ENCODE peak calls at places on chromosome 14, in four cellular contexts. One of them, this sample, is unnamed.

GRCh38 chr14:53840444-53840843 is 116.2 kb downstream of the BMP4 start:
- DNase-seq in A549: peak; percentile 72
- DNase-seq in transverse colon: no peak
- DNase-seq in ovary: no peak
- DNase-seq in this sample: peak; percentile 78

GRCh38 chr14:94383777-94384176 is 4.6 kb downstream of the SERPINA1 start:
- DNase-seq in A549: no peak
- DNase-seq in transverse colon: no peak
- DNase-seq in ovary: no peak
- DNase-seq in this sample: no peak

GRCh38 chr14:94423465-94424056 is 29.0 kb downstream of the SERPINA11 start:
- DNase-seq in A549: peak; percentile 61
- DNase-seq in transverse colon: peak; percentile 73
- DNase-seq in ovary: peak; percentile 44
- DNase-seq in this sample: no peak

GRCh38 chr14:104138098-104138890 is at the start of gene KIF26A:
- DNase-seq in ovary: peak; percentile 60
- DNase-seq in transverse colon: peak; percentile 47
- DNase-seq in A549: peak; percentile 80
- DNase-seq in this sample: no peak

GRCh38 chr14:33950320-33951182 is at the start of gene EGLN3:
- DNase-seq in A549: peak; percentile 75
- DNase-seq in transverse colon: peak; percentile 93
- DNase-seq in ovary: peak; percentile 86
- DNase-seq in this sample: peak; percentile 97

GRCh38 chr14:93579178-93579577 is 148.4 kb downstream of the UNC79 start:
- DNase-seq in ovary: no peak
- DNase-seq in transverse colon: no peak
- DNase-seq in A549: no peak
- DNase-seq in this sample: no peak

GRCh38 chr14:95353007-95353406 is 33.3 kb upstream of the CLMN start:
- DNase-seq in transverse colon: no peak
- DNase-seq in ovary: no peak
- DNase-seq in A549: no peak
- DNase-seq in this sample: no peak

GRCh38 chr14:90409209-90409730 is 12.4 kb downstream of the CALM1 start:
- DNase-seq in transverse colon: peak; percentile 39
- DNase-seq in ovary: no peak
- DNase-seq in A549: peak; percentile 26
- DNase-seq in this sample: peak; percentile 92

GRCh38 chr14:34059037-34059924 is 108.4 kb upstream of the EGLN3 start:
- DNase-seq in A549: no peak
- DNase-seq in transverse colon: no peak
- DNase-seq in ovary: no peak
- DNase-seq in this sample: peak; percentile 89

GRCh38 chr14:55973285-55973800 is 144.9 kb upstream of the PELI2 start:
- DNase-seq in A549: no peak
- DNase-seq in transverse colon: no peak
- DNase-seq in ovary: no peak
- DNase-seq in this sample: no peak

GRCh38 chr14:95701846-95702221 is 12.1 kb downstream of the TCL1A start:
- DNase-seq in transverse colon: no peak
- DNase-seq in ovary: no peak
- DNase-seq in A549: no peak
- DNase-seq in this sample: peak; percentile 53

GRCh38 chr14:75514673-75515630 is 7.3 kb upstream of the BATF start:
- DNase-seq in ovary: no peak
- DNase-seq in A549: no peak
- DNase-seq in transverse colon: peak; percentile 52
- DNase-seq in this sample: peak; percentile 92

GRCh38 chr14:29905549-29905948 is 22.1 kb downstream of the PRKD1 start:
- DNase-seq in transverse colon: no peak
- DNase-seq in A549: no peak
- DNase-seq in ovary: no peak
- DNase-seq in this sample: no peak

GRCh38 chr14:39398382-39398781 is 33.9 kb downstream of the FBXO33 start:
- DNase-seq in ovary: no peak
- DNase-seq in A549: no peak
- DNase-seq in transverse colon: no peak
- DNase-seq in this sample: no peak

GRCh38 chr14:70947739-70948138 is 40.5 kb downstream of the PCNX1 start:
- DNase-seq in transverse colon: no peak
- DNase-seq in A549: no peak
- DNase-seq in ovary: no peak
- DNase-seq in this sample: no peak

GRCh38 chr14:53929871-53930685 is 26.5 kb downstream of the BMP4 start:
- DNase-seq in transverse colon: peak; percentile 25
- DNase-seq in ovary: peak; percentile 22
- DNase-seq in A549: peak; percentile 22
- DNase-seq in this sample: no peak

GRCh38 chr14:58560208-58560607 is 77.6 kb upstream of the DACT1 start:
- DNase-seq in A549: no peak
- DNase-seq in ovary: no peak
- DNase-seq in transverse colon: no peak
- DNase-seq in this sample: no peak

GRCh38 chr14:80522936-80523335 is 311.6 kb upstream of the DIO2 start:
- DNase-seq in transverse colon: no peak
- DNase-seq in A549: no peak
- DNase-seq in ovary: no peak
- DNase-seq in this sample: no peak

GRCh38 chr14:103427485-103428443 is 42.5 kb downstream of the MARK3 start:
- DNase-seq in A549: no peak
- DNase-seq in ovary: peak; percentile 52
- DNase-seq in transverse colon: no peak
- DNase-seq in this sample: no peak

GRCh38 chr14:26841920-26842741 is 244.3 kb upstream of the NOVA1 start:
- DNase-seq in A549: peak; percentile 34
- DNase-seq in transverse colon: peak; percentile 14
- DNase-seq in ovary: peak; percentile 21
- DNase-seq in this sample: no peak

GRCh38 chr14:21192447-21192822 is 36.6 kb upstream of the OR5AU1 start:
- DNase-seq in A549: no peak
- DNase-seq in ovary: no peak
- DNase-seq in transverse colon: no peak
- DNase-seq in this sample: no peak

GRCh38 chr14:55152052-55152753 is 23.2 kb downstream of the LGALS3 start:
- DNase-seq in transverse colon: no peak
- DNase-seq in A549: no peak
- DNase-seq in ovary: no peak
- DNase-seq in this sample: no peak

GRCh38 chr14:105850853-105851581 is 324.6 kb downstream of the TMEM121 start:
- DNase-seq in A549: no peak
- DNase-seq in transverse colon: no peak
- DNase-seq in ovary: no peak
- DNase-seq in this sample: no peak

GRCh38 chr14:37318938-37319337 is 121.2 kb downstream of the MIPOL1 start:
- DNase-seq in ovary: no peak
- DNase-seq in A549: no peak
- DNase-seq in transverse colon: no peak
- DNase-seq in this sample: no peak

GRCh38 chr14:21924479-21924878 is 250.9 kb upstream of the OR4E1 start:
- DNase-seq in transverse colon: peak; percentile 42
- DNase-seq in ovary: no peak
- DNase-seq in A549: no peak
- DNase-seq in this sample: no peak

GRCh38 chr14:88863167-88863566 is 38.7 kb downstream of the TTC8 start:
- DNase-seq in transverse colon: no peak
- DNase-seq in A549: no peak
- DNase-seq in ovary: no peak
- DNase-seq in this sample: no peak

GRCh38 chr14:65101631-65102440 is 481 bp downstream of the MAX start:
- DNase-seq in A549: no peak
- DNase-seq in ovary: no peak
- DNase-seq in transverse colon: peak; percentile 34
- DNase-seq in this sample: no peak

GRCh38 chr14:75470238-75470797 is 42.5 kb downstream of the JDP2 start:
- DNase-seq in ovary: no peak
- DNase-seq in transverse colon: peak; percentile 52
- DNase-seq in A549: no peak
- DNase-seq in this sample: no peak

GRCh38 chr14:100143934-100144333 is 15.5 kb downstream of the DEGS2 start:
- DNase-seq in ovary: no peak
- DNase-seq in transverse colon: no peak
- DNase-seq in A549: no peak
- DNase-seq in this sample: no peak

GRCh38 chr14:100144645-100144995 is 14.8 kb downstream of the DEGS2 start:
- DNase-seq in ovary: no peak
- DNase-seq in A549: no peak
- DNase-seq in transverse colon: no peak
- DNase-seq in this sample: no peak

GRCh38 chr14:100142073-100143040 is 17.1 kb downstream of the DEGS2 start:
- DNase-seq in ovary: peak; percentile 48
- DNase-seq in transverse colon: peak; percentile 78
- DNase-seq in A549: no peak
- DNase-seq in this sample: no peak

GRCh38 chr14:100144996-100145646 is 14.3 kb downstream of the DEGS2 start:
- DNase-seq in ovary: no peak
- DNase-seq in A549: no peak
- DNase-seq in transverse colon: peak; percentile 87
- DNase-seq in this sample: no peak

GRCh38 chr14:100143523-100143922 is 15.9 kb downstream of the DEGS2 start:
- DNase-seq in transverse colon: no peak
- DNase-seq in ovary: no peak
- DNase-seq in A549: no peak
- DNase-seq in this sample: no peak
- H3K4me1 ChIP-seq in transverse colon: peaks cover 77% of the 10 kb centered on the region
- H3K4me1 ChIP-seq in ovary: peaks cover 3% of the 10 kb centered on the region
- H3K4me1 ChIP-seq in A549: peaks cover 8% of the 10 kb centered on the region
- H3K4me1 ChIP-seq in this sample: peaks cover 40% of the 10 kb centered on the region

GRCh38 chr14:67532998-67533753 is at the start of gene PLEKHH1:
- DNase-seq in transverse colon: peak; percentile 88
- DNase-seq in ovary: peak; percentile 63
- DNase-seq in A549: peak; percentile 87
- DNase-seq in this sample: no peak
- TF ChIP-seq EP300 in transverse colon: no peak
- TF ChIP-seq EP300 in ovary: no peak
- TF ChIP-seq EP300 in A549: no peak
- TF ChIP-seq EP300 in this sample: no peak

GRCh38 chr14:49971156-49972141 is 78.6 kb downstream of the ARF6 start:
- DNase-seq in ovary: no peak
- DNase-seq in A549: no peak
- DNase-seq in transverse colon: peak; percentile 63
- DNase-seq in this sample: no peak

GRCh38 chr14:49969961-49970360 is 77.1 kb downstream of the ARF6 start:
- DNase-seq in ovary: no peak
- DNase-seq in A549: no peak
- DNase-seq in transverse colon: no peak
- DNase-seq in this sample: no peak

GRCh38 chr14:49972840-49973239 is 80.0 kb downstream of the ARF6 start:
- DNase-seq in ovary: peak; percentile 45
- DNase-seq in transverse colon: peak; percentile 74
- DNase-seq in A549: peak; percentile 72
- DNase-seq in this sample: no peak

GRCh38 chr14:49972199-49972671 is 79.4 kb downstream of the ARF6 start:
- DNase-seq in ovary: no peak
- DNase-seq in A549: no peak
- DNase-seq in transverse colon: peak; percentile 67
- DNase-seq in this sample: no peak

DNA sequence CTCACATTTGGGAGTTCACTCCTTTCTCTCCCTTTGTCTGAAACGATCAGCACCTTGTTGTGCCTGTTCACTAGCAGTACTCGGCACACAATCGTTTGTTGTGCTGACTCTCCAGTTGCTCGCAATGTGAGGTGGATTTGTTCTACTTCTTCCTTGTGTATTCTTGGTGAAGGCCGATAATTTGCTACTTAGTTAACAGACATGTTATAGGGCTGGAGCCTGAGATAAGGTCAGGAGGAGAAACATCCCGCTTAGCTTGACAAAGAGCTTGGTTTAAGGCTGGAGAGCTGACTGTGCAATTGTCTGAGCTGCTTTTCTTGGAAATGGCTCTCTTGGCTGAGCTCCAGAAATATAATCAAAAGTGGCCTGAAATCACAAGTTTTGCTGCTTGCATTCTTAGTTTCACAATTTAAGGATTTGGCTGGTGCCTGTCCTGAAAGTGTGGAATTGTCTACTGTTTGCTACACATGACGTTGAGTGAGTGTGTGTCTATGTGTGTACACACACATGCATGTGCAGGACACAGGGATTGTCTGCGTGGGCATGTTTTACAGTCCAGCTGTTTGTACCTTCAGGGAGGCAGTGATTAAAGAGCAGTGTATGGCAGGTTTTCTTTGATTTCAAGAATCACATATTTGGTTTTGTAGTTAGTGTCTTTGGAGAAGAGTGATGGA is 77.7 kb downstream of the ARF6 start:
- DNase-seq in A549: no peak
- DNase-seq in ovary: no peak
- DNase-seq in transverse colon: no peak
- DNase-seq in this sample: no peak
- H3K4me1 ChIP-seq in A549: peaks cover 75% of the 10 kb centered on the region
- H3K4me1 ChIP-seq in ovary: peaks cover 19% of the 10 kb centered on the region
- H3K4me1 ChIP-seq in transverse colon: peaks cover 81% of the 10 kb centered on the region
- H3K4me1 ChIP-seq in this sample: peaks cover 45% of the 10 kb centered on the region

DNA sequence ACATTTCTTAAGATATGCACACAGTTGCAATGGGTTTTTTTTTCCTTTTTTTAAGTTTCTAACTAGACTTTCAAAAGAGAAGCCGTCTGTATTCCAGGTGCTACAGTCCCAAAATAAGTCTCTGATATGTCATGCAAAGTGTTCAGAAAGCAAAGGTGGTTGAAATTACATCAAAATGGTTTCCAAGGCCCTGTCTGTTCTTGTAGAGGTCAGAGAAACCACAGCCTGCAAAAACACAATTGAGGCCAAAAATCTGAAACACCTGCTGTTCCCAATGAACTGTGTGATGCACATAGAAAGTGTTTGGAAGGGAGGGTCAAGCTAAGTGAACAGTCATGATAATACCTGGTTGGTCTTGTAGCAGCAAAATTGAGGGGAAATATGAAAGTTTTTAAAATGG is 91.0 kb downstream of the VRK1 start:
- DNase-seq in ovary: no peak
- DNase-seq in A549: no peak
- DNase-seq in transverse colon: no peak
- DNase-seq in this sample: no peak
- TF ChIP-seq EP300 in ovary: no peak
- TF ChIP-seq EP300 in A549: no peak
- TF ChIP-seq EP300 in transverse colon: no peak
- TF ChIP-seq EP300 in this sample: no peak